ENCODE peak calls at places on chromosomes 13 and 19, in seven cellular contexts. O is activated T-helper 2 cell treated with anti-CD3 and anti-CD28 coated beads, Interferon-gamma antibody, Interleukin-2, Interleukin-4, amounts not matched to agents 10 μg/mL and 5 μg/mL and 100 μg/mL, durations not matched to agents 14 hours and 24 hours and 36 hours; R is mesenchymal stem cell; L is NCI-H2227 treated with DMSO at 0.1 percent for 48 hours; D is MV-4-11; S is AG09319; M is M059J. B is an unnamed sample.
A peak's percentile ranks its signal among the peaks of the same experiment; 100 is the strongest.

GRCh38 chr13:47005761-47006414 is 109.0 kb upstream of the HTR2A start:
- DNase-seq in O (no peak), R (no peak), L (no peak), D (no peak), S (no peak), M (peak; percentile 21), B (no peak)

GRCh38 chr13:79392882-79393563 is 13.0 kb downstream of the RBM26 start:
- DNase-seq in O (peak; percentile 29), R (peak; percentile 70), L (no peak), D (peak; percentile 79), S (no peak), M (peak; percentile 86), B (no peak)

GRCh38 chr13:66886248-66886647 is 343.9 kb downstream of the PCDH9 start:
- DNase-seq in O (no peak), R (no peak), L (no peak), D (no peak), S (no peak), M (no peak), B (no peak)

GRCh38 chr19:48635263-48635965 is 1.8 kb downstream of the DBP start:
- DNase-seq in O (peak; percentile 72), R (no peak), L (peak; percentile 23), D (peak; percentile 47), S (no peak), M (peak; percentile 53), B (no peak)

GRCh38 chr19:16589917-16590316 is 17.7 kb upstream of the SLC35E1 start:
- DNase-seq in O (no peak), R (no peak), L (no peak), D (no peak), S (no peak), M (no peak), B (no peak)

GRCh38 chr13:72820156-72820897 is 38.4 kb downstream of the PIBF1 start:
- DNase-seq in O (no peak), R (peak; percentile 76), L (no peak), D (no peak), S (no peak), M (peak; percentile 26), B (no peak)

GRCh38 chr13:26881154-26881553 is 120.6 kb upstream of the GPR12 start:
- DNase-seq in O (no peak), R (no peak), L (no peak), D (no peak), S (no peak), M (peak; percentile 87), B (no peak)

GRCh38 chr19:4390862-4391693 is 9.3 kb downstream of the SH3GL1 start:
- DNase-seq in O (no peak), R (no peak), L (no peak), D (no peak), S (no peak), M (no peak), B (no peak)

GRCh38 chr19:10328558-10329429 is 4.5 kb downstream of the RAVER1 start:
- DNase-seq in O (no peak), R (no peak), L (no peak), D (no peak), S (no peak), M (no peak), B (no peak)

GRCh38 chr19:54536956-54537355 is 34.3 kb downstream of the LAIR2 start:
- DNase-seq in O (no peak), R (no peak), L (no peak), D (no peak), S (no peak), M (no peak), B (no peak)

GRCh38 chr19:310141-310651 is 19.0 kb upstream of the PLPP2 start:
- DNase-seq in O (no peak), R (no peak), L (no peak), D (no peak), S (no peak), M (no peak), B (no peak)

GRCh38 chr13:100464006-100464405 is 124.6 kb downstream of the GGACT start:
- DNase-seq in O (no peak), R (no peak), L (no peak), D (no peak), S (no peak), M (no peak), B (no peak)

GRCh38 chr19:50896591-50897190 is 14.5 kb downstream of the KLK4 start:
- DNase-seq in O (no peak), R (peak; percentile 1), L (no peak), D (peak; percentile 69), S (no peak), M (peak; percentile 84), B (no peak)

GRCh38 chr19:36528194-36528920 is at the start of gene ZNF260:
- DNase-seq in O (peak; percentile 87), R (peak; percentile 98), L (peak; percentile 89), D (peak; percentile 97), S (peak; percentile 95), M (peak; percentile 98), B (peak; percentile 92)

GRCh38 chr13:113453962-113454361 is 674 bp upstream of the ADPRHL1 start:
- DNase-seq in O (no peak), R (no peak), L (no peak), D (no peak), S (peak; percentile 11), M (no peak), B (no peak)

GRCh38 chr19:48770223-48770622 is 14.9 kb downstream of the FGF21 start:
- DNase-seq in O (no peak), R (no peak), L (no peak), D (no peak), S (no peak), M (peak; percentile 77), B (no peak)

GRCh38 chr13:91950803-91951202 is 552.4 kb downstream of the GPC5 start:
- DNase-seq in O (no peak), R (no peak), L (no peak), D (no peak), S (no peak), M (no peak), B (no peak)

GRCh38 chr13:90533866-90534265 is 813.6 kb upstream of the MIR17HG start:
- DNase-seq in O (no peak), R (no peak), L (peak; percentile 11), D (no peak), S (no peak), M (no peak), B (no peak)

GRCh38 chr19:48772503-48772953 is 17.2 kb downstream of the FGF21 start:
- DNase-seq in O (no peak), R (no peak), L (no peak), D (no peak), S (no peak), M (no peak), B (no peak)

GRCh38 chr19:33382006-33382405 is 8.5 kb downstream of the CEBPG start:
- DNase-seq in O (no peak), R (no peak), L (no peak), D (no peak), S (no peak), M (no peak), B (no peak)

GRCh38 chr19:11378319-11379189 is 4.1 kb downstream of the SWSAP1 start:
- DNase-seq in O (no peak), R (peak; percentile 79), L (no peak), D (peak; percentile 18), S (no peak), M (peak; percentile 89), B (peak; percentile 53)

GRCh38 chr13:46721054-46721453 is 75.9 kb downstream of the ESD start:
- DNase-seq in O (no peak), R (peak; percentile 63), L (no peak), D (no peak), S (peak; percentile 12), M (peak; percentile 35), B (peak; percentile 24)

GRCh38 chr19:2648528-2648937 is 54.0 kb downstream of the GNG7 start:
- DNase-seq in O (peak; percentile 58), R (peak; percentile 73), L (peak; percentile 42), D (peak; percentile 84), S (peak; percentile 49), M (peak; percentile 75), B (peak; percentile 59)

GRCh38 chr19:1170938-1171754 is 2.9 kb downstream of the SBNO2 start:
- DNase-seq in O (no peak), R (no peak), L (no peak), D (no peak), S (no peak), M (no peak), B (no peak)

GRCh38 chr13:111255228-111255790 is 65.1 kb upstream of the TEX29 start:
- DNase-seq in O (no peak), R (no peak), L (no peak), D (no peak), S (no peak), M (no peak), B (no peak)

GRCh38 chr13:83162493-83162892 is 719.8 kb downstream of the SLITRK1 start:
- DNase-seq in O (no peak), R (peak; percentile 8), L (no peak), D (no peak), S (no peak), M (no peak), B (no peak)

GRCh38 chr13:106381083-106381482 is 154.4 kb downstream of the EFNB2 start:
- DNase-seq in O (no peak), R (peak; percentile 39), L (no peak), D (no peak), S (no peak), M (no peak), B (no peak)

B was measured in SK-N-DZ.